ENCODE peak calls at places on chromosomes 13 and 19, in ten cellular contexts. X is lower leg skin, O is colonic mucosa, K is astrocyte of the spinal cord, V is heart right ventricle, S is brain microvascular endothelial cell, D is esophagus squamous epithelium, R is fibroblast of lung, C is RWPE2, G is transverse colon. W is an unnamed sample.

GRCh38 chr19:54388001-54388802 is 23.5 kb upstream of the LAIR1 start:
- DNase-seq in V (no peak), D (no peak), G (peak; percentile 27), S (no peak), X (no peak), K (no peak), O (peak; percentile 22), R (no peak), C (no peak), W (no peak)

GRCh38 chr19:28494466-28494865 is 718.5 kb downstream of the UQCRFS1 start:
- DNase-seq in K (no peak), S (no peak), X (no peak), O (no peak), C (no peak), G (no peak), R (no peak), D (no peak), V (no peak), W (no peak)

GRCh38 chr19:18932216-18932841 is 8.7 kb downstream of the HOMER3 start:
- DNase-seq in V (peak; percentile 69), D (no peak), S (no peak), C (peak; percentile 86), G (peak; percentile 90), X (peak; percentile 94), R (peak; percentile 35), O (peak; percentile 92), K (peak; percentile 54), W (peak; percentile 48)

GRCh38 chr13:77521595-77522367 is 13.7 kb upstream of the SCEL start:
- DNase-seq in S (no peak), V (no peak), X (no peak), R (peak; percentile 75), D (no peak), C (peak; percentile 85), K (peak; percentile 67), G (no peak), O (no peak), W (no peak)

GRCh38 chr13:32265726-32266125 is 49.4 kb downstream of the ZAR1L start:
- DNase-seq in R (no peak), S (no peak), X (no peak), D (no peak), K (no peak), O (no peak), V (no peak), G (no peak), C (no peak), W (no peak)

GRCh38 chr13:61838568-61838967 is 422.9 kb upstream of the PCDH20 start:
- DNase-seq in G (no peak), K (no peak), C (no peak), O (no peak), R (no peak), S (no peak), V (no peak), D (no peak), X (no peak), W (no peak)

GRCh38 chr13:98854448-98854847 is 102.0 kb upstream of the SLC15A1 start:
- DNase-seq in O (no peak), C (no peak), D (no peak), S (no peak), R (no peak), X (no peak), V (no peak), K (no peak), G (no peak), W (no peak)

GRCh38 chr19:1076951-1077350 is 10.0 kb downstream of the ARHGAP45 start:
- DNase-seq in X (peak; percentile 94), G (peak; percentile 89), S (no peak), C (peak; percentile 62), V (peak; percentile 42), K (no peak), D (peak; percentile 51), R (no peak), O (peak; percentile 75), W (no peak)

GRCh38 chr19:42313096-42313839 is at the start of gene TMEM145:
- DNase-seq in K (no peak), S (no peak), O (no peak), C (no peak), D (no peak), G (peak; percentile 41), X (no peak), V (no peak), R (peak; percentile 59), W (no peak)

GRCh38 chr13:112768795-112769411 is 79.1 kb downstream of the ATP11A start:
- DNase-seq in K (no peak), R (no peak), C (no peak), D (no peak), S (no peak), O (no peak), V (peak; percentile 52), G (peak; percentile 23), X (no peak), W (no peak)

GRCh38 chr19:23328211-23328610 is 67.1 kb downstream of the ZNF91 start:
- DNase-seq in S (no peak), G (no peak), O (no peak), V (no peak), K (no peak), X (no peak), D (no peak), C (no peak), R (no peak), W (no peak)

GRCh38 chr19:30719991-30720329 is 347.8 kb downstream of the ZNF536 start:
- DNase-seq in C (no peak), D (no peak), S (no peak), G (no peak), K (no peak), O (no peak), V (peak; percentile 17), R (no peak), X (peak; percentile 83), W (no peak)

GRCh38 chr19:12133069-12133468 is 7.1 kb downstream of the ZNF20 start:
- DNase-seq in R (peak; percentile 23), V (no peak), X (no peak), S (no peak), G (no peak), D (no peak), O (no peak), K (peak; percentile 22), C (no peak), W (no peak)

DNA sequence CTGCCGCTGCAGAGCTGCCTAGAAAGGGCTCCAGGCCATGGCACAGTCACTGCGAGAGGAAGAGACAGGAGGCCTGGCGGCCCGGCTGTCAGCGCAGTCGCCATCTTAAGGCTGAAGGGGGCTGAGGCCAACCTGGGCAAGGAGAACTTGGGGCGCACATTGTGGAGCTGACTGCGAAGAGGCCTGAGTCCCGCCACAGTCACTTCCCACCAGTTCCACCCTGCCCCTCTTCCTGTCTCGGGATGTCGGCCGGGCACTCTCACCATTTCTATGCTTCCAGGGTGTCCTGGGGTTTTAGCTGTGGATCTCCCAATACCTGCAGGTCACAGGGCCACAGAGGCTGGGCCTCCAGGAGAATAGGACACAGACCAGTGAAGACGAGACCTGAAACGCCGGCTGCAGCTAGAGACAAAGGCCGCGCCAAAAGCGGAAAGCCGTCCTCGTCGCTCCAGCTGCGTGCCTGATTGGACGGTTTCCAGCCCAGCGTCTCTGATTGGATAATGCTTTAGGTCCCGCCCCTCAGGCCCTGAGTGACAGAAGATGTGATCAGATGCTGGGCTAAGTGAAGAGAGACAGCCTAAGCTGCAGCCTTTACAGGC is 71.1 kb downstream of the ZNF486 start:
- DNase-seq in R (peak; percentile 86), G (peak; percentile 90), O (peak; percentile 92), C (no peak), V (peak; percentile 93), K (peak; percentile 87), X (peak; percentile 96), S (peak; percentile 95), D (peak; percentile 33), W (peak; percentile 91)
- TF ChIP-seq CTCF in R (no peak), G (no peak), O (no peak), C (no peak), V (no peak), K (no peak), X (no peak), S (peak; percentile 0), D (no peak), W (no peak)

GRCh38 chr19:14333101-14333871 is 48.0 kb upstream of the ADGRE5 start:
- DNase-seq in X (no peak), S (no peak), K (peak; percentile 6), C (no peak), R (peak; percentile 33), V (peak; percentile 16), O (peak; percentile 59), D (no peak), G (peak; percentile 71), W (no peak)
- TF ChIP-seq CTCF in X (no peak), S (no peak), K (no peak), C (no peak), R (no peak), V (no peak), O (no peak), D (no peak), G (no peak), W (no peak)

DNA sequence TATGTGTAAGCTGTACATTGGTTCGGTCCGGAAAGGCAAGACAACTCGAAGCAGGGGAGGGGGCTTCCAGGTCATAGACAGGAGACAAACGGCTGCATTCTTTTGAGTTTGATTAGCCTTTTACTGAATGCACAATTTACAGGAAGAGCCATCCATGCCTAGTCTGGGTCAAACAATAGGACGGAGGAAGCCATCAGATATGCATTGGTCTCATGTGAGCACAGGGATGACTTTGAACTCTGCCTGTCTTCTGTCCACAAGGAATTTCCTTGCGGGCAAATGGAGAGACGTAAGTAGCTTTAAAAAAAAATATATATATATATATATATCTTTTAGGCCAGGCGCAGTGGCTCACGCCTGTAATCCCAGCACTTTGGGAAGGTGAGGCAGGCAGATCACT is 1.9 kb upstream of the CCNP start:
- DNase-seq in C (no peak), R (no peak), D (no peak), X (no peak), O (no peak), V (no peak), S (no peak), K (no peak), G (no peak), W (no peak)
- TF ChIP-seq CTCF in C (no peak), R (no peak), D (no peak), X (no peak), O (no peak), V (no peak), S (no peak), K (no peak), G (no peak), W (no peak)

GRCh38 chr19:49985926-49986325 is 25.0 kb upstream of the SIGLEC11 start:
- DNase-seq in V (no peak), K (no peak), O (no peak), G (no peak), X (no peak), D (no peak), R (no peak), S (no peak), C (no peak), W (no peak)

GRCh38 chr19:49986354-49986753 is 25.4 kb upstream of the SIGLEC11 start:
- DNase-seq in X (no peak), V (no peak), K (no peak), R (no peak), D (no peak), G (no peak), S (no peak), C (no peak), O (no peak), W (no peak)

GRCh38 chr19:49988433-49988832 is 27.5 kb upstream of the SIGLEC11 start:
- DNase-seq in V (no peak), O (no peak), X (no peak), S (peak; percentile 55), R (peak; percentile 82), C (no peak), K (peak; percentile 25), G (no peak), D (no peak), W (no peak)

GRCh38 chr19:49988007-49988406 is 27.0 kb upstream of the SIGLEC11 start:
- DNase-seq in R (no peak), K (no peak), V (no peak), D (no peak), G (no peak), X (no peak), O (no peak), C (no peak), S (no peak), W (no peak)

GRCh38 chr19:49987159-49987698 is 26.3 kb upstream of the SIGLEC11 start:
- DNase-seq in K (peak; percentile 90), V (peak; percentile 90), D (peak; percentile 33), O (peak; percentile 92), X (peak; percentile 94), R (peak; percentile 92), G (peak; percentile 86), C (no peak), S (peak; percentile 83), W (peak; percentile 80)
- TF ChIP-seq CTCF in K (no peak), V (no peak), D (no peak), O (no peak), X (no peak), R (peak; percentile 19), G (peak; percentile 16), C (no peak), S (peak; percentile 42), W (no peak)